ENCODE peak calls at places on chromosomes 6 and 20, in four cellular contexts. One of them, this sample, is unnamed.

GRCh38 chr6:157656437-157657005 is 166.5 kb upstream of the SNX9 start:
- DNase-seq in stimulated activated CD8-positive, alpha-beta memory T cell treated with anti-CD3 and anti-CD28 coated beads, Interleukin-4, amount 100 ng/mL, for 24 hours: no peak
- DNase-seq in CD4-positive, CD25-positive, alpha-beta regulatory T cell: no peak
- DNase-seq in astrocyte of the cerebellum: no peak
- DNase-seq in this sample: no peak

GRCh38 chr6:157014871-157015270 is 237.7 kb downstream of the ARID1B start:
- DNase-seq in stimulated activated CD8-positive, alpha-beta memory T cell treated with anti-CD3 and anti-CD28 coated beads, Interleukin-4, amount 100 ng/mL, for 24 hours: no peak
- DNase-seq in CD4-positive, CD25-positive, alpha-beta regulatory T cell: no peak
- DNase-seq in astrocyte of the cerebellum: no peak
- DNase-seq in this sample: no peak

GRCh38 chr20:45014671-45015415 is 48.5 kb downstream of the STK4 start:
- DNase-seq in stimulated activated CD8-positive, alpha-beta memory T cell treated with anti-CD3 and anti-CD28 coated beads, Interleukin-4, amount 100 ng/mL, for 24 hours: no peak
- DNase-seq in CD4-positive, CD25-positive, alpha-beta regulatory T cell: no peak
- DNase-seq in astrocyte of the cerebellum: no peak
- DNase-seq in this sample: no peak

GRCh38 chr20:23446505-23446904 is 6.2 kb downstream of the CST11 start:
- DNase-seq in stimulated activated CD8-positive, alpha-beta memory T cell treated with anti-CD3 and anti-CD28 coated beads, Interleukin-4, amount 100 ng/mL, for 24 hours: no peak
- DNase-seq in CD4-positive, CD25-positive, alpha-beta regulatory T cell: peak; percentile 22
- DNase-seq in astrocyte of the cerebellum: no peak
- DNase-seq in this sample: no peak

GRCh38 chr6:165223736-165224135 is 85.7 kb downstream of the C6orf118 start:
- DNase-seq in stimulated activated CD8-positive, alpha-beta memory T cell treated with anti-CD3 and anti-CD28 coated beads, Interleukin-4, amount 100 ng/mL, for 24 hours: no peak
- DNase-seq in CD4-positive, CD25-positive, alpha-beta regulatory T cell: no peak
- DNase-seq in astrocyte of the cerebellum: no peak
- DNase-seq in this sample: no peak

GRCh38 chr6:16064687-16065086 is 64.2 kb upstream of the MYLIP start:
- DNase-seq in stimulated activated CD8-positive, alpha-beta memory T cell treated with anti-CD3 and anti-CD28 coated beads, Interleukin-4, amount 100 ng/mL, for 24 hours: no peak
- DNase-seq in CD4-positive, CD25-positive, alpha-beta regulatory T cell: no peak
- DNase-seq in astrocyte of the cerebellum: no peak
- DNase-seq in this sample: no peak

GRCh38 chr6:119655124-119655523 is 305.6 kb upstream of the MAN1A1 start:
- DNase-seq in stimulated activated CD8-positive, alpha-beta memory T cell treated with anti-CD3 and anti-CD28 coated beads, Interleukin-4, amount 100 ng/mL, for 24 hours: no peak
- DNase-seq in CD4-positive, CD25-positive, alpha-beta regulatory T cell: no peak
- DNase-seq in astrocyte of the cerebellum: no peak
- DNase-seq in this sample: no peak

GRCh38 chr20:58327211-58327610 is 17.7 kb downstream of the RAB22A start:
- DNase-seq in stimulated activated CD8-positive, alpha-beta memory T cell treated with anti-CD3 and anti-CD28 coated beads, Interleukin-4, amount 100 ng/mL, for 24 hours: no peak
- DNase-seq in CD4-positive, CD25-positive, alpha-beta regulatory T cell: no peak
- DNase-seq in astrocyte of the cerebellum: no peak
- DNase-seq in this sample: no peak

GRCh38 chr6:80022803-80023202 is 18.4 kb downstream of the TTK start:
- DNase-seq in stimulated activated CD8-positive, alpha-beta memory T cell treated with anti-CD3 and anti-CD28 coated beads, Interleukin-4, amount 100 ng/mL, for 24 hours: no peak
- DNase-seq in CD4-positive, CD25-positive, alpha-beta regulatory T cell: no peak
- DNase-seq in astrocyte of the cerebellum: peak; percentile 27
- DNase-seq in this sample: peak; percentile 14

GRCh38 chr6:161637658-161638057 is 363.8 kb upstream of the AGPAT4 start:
- DNase-seq in stimulated activated CD8-positive, alpha-beta memory T cell treated with anti-CD3 and anti-CD28 coated beads, Interleukin-4, amount 100 ng/mL, for 24 hours: no peak
- DNase-seq in CD4-positive, CD25-positive, alpha-beta regulatory T cell: no peak
- DNase-seq in astrocyte of the cerebellum: no peak
- DNase-seq in this sample: no peak

GRCh38 chr6:4969609-4970285 is 34.1 kb downstream of the RPP40 start:
- DNase-seq in stimulated activated CD8-positive, alpha-beta memory T cell treated with anti-CD3 and anti-CD28 coated beads, Interleukin-4, amount 100 ng/mL, for 24 hours: no peak
- DNase-seq in CD4-positive, CD25-positive, alpha-beta regulatory T cell: no peak
- DNase-seq in astrocyte of the cerebellum: no peak
- DNase-seq in this sample: no peak

GRCh38 chr6:106820412-106820852 is 154.1 kb downstream of the CD24 start:
- DNase-seq in stimulated activated CD8-positive, alpha-beta memory T cell treated with anti-CD3 and anti-CD28 coated beads, Interleukin-4, amount 100 ng/mL, for 24 hours: no peak
- DNase-seq in CD4-positive, CD25-positive, alpha-beta regulatory T cell: no peak
- DNase-seq in astrocyte of the cerebellum: peak; percentile 71
- DNase-seq in this sample: no peak

GRCh38 chr20:64156886-64157875 is 7.1 kb upstream of the MYT1 start:
- DNase-seq in stimulated activated CD8-positive, alpha-beta memory T cell treated with anti-CD3 and anti-CD28 coated beads, Interleukin-4, amount 100 ng/mL, for 24 hours: no peak
- DNase-seq in CD4-positive, CD25-positive, alpha-beta regulatory T cell: no peak
- DNase-seq in astrocyte of the cerebellum: no peak
- DNase-seq in this sample: no peak

GRCh38 chr6:166580076-166581050 is 6.1 kb downstream of the RAMACL start:
- DNase-seq in stimulated activated CD8-positive, alpha-beta memory T cell treated with anti-CD3 and anti-CD28 coated beads, Interleukin-4, amount 100 ng/mL, for 24 hours: no peak
- DNase-seq in CD4-positive, CD25-positive, alpha-beta regulatory T cell: no peak
- DNase-seq in astrocyte of the cerebellum: no peak
- DNase-seq in this sample: no peak

GRCh38 chr6:42742116-42742894 is 3.6 kb downstream of the TBCC start:
- DNase-seq in stimulated activated CD8-positive, alpha-beta memory T cell treated with anti-CD3 and anti-CD28 coated beads, Interleukin-4, amount 100 ng/mL, for 24 hours: no peak
- DNase-seq in CD4-positive, CD25-positive, alpha-beta regulatory T cell: no peak
- DNase-seq in astrocyte of the cerebellum: no peak
- DNase-seq in this sample: no peak

GRCh38 chr6:24520929-24521546 is 26.3 kb downstream of the ALDH5A1 start:
- DNase-seq in stimulated activated CD8-positive, alpha-beta memory T cell treated with anti-CD3 and anti-CD28 coated beads, Interleukin-4, amount 100 ng/mL, for 24 hours: peak; percentile 10
- DNase-seq in CD4-positive, CD25-positive, alpha-beta regulatory T cell: peak; percentile 34
- DNase-seq in astrocyte of the cerebellum: no peak
- DNase-seq in this sample: no peak

GRCh38 chr6:33851959-33852358 is 48.2 kb upstream of the MLN start:
- DNase-seq in stimulated activated CD8-positive, alpha-beta memory T cell treated with anti-CD3 and anti-CD28 coated beads, Interleukin-4, amount 100 ng/mL, for 24 hours: no peak
- DNase-seq in CD4-positive, CD25-positive, alpha-beta regulatory T cell: peak; percentile 39
- DNase-seq in astrocyte of the cerebellum: no peak
- DNase-seq in this sample: no peak